ENCODE peak calls at places on chromosomes 6 and 20, in ten cellular contexts. D is stimulated activated CD8-positive, alpha-beta memory T cell treated with anti-CD3 and anti-CD28 coated beads, Interleukin-7, amount 100 ng/mL, for 4 hours; F is GM23248; Z is Calu3; Y is PC-3; V is tibial nerve; M is heart left ventricle; E is NCI-H1092 treated with DMSO at 0.1 percent for 48 hours; U is germinal center; T is NCI-H1417. J is an unnamed sample.

GRCh38 chr20:44038681-44039123 is 124.0 kb downstream of the TOX2 start:
- DNase-seq in V (no peak), F (peak), E (peak), Y (no peak), M (no peak), D (no peak), Z (no peak), U (no peak), T (peak), J (no peak)

GRCh38 chr6:96940322-96940721 is 15.8 kb downstream of the KLHL32 start:
- DNase-seq in F (peak), T (no peak), M (no peak), E (no peak), Z (no peak), D (no peak), Y (peak), V (no peak), U (no peak), J (no peak)

GRCh38 chr6:139764498-139764986 is 390.1 kb upstream of the CITED2 start:
- DNase-seq in V (no peak), E (no peak), Y (peak), F (peak), T (no peak), Z (peak), U (no peak), M (peak), D (no peak), J (no peak)

GRCh38 chr20:51382986-51383821 is 159.3 kb downstream of the NFATC2 start:
- DNase-seq in V (no peak), M (no peak), T (peak), Z (peak), D (no peak), E (peak), Y (peak), F (peak), U (no peak), J (no peak)

GRCh38 chr6:46734867-46735719 is at the start of gene PLA2G7:
- DNase-seq in Z (peak), U (peak), M (no peak), Y (peak), F (peak), T (peak), E (no peak), V (no peak), D (no peak), J (no peak)

GRCh38 chr6:89161326-89162046 is 15.6 kb downstream of the PM20D2 start:
- DNase-seq in Z (no peak), Y (no peak), D (no peak), T (no peak), E (no peak), M (no peak), V (no peak), U (no peak), F (peak), J (no peak)

GRCh38 chr6:53104916-53105315 is 39.7 kb downstream of the FBXO9 start:
- DNase-seq in T (no peak), Z (no peak), E (no peak), U (no peak), Y (no peak), F (no peak), D (no peak), V (no peak), M (no peak), J (no peak)

GRCh38 chr6:38542031-38542430 is 97.7 kb downstream of the BTBD9 start:
- DNase-seq in D (no peak), U (no peak), E (no peak), V (no peak), Y (peak), Z (no peak), T (no peak), M (no peak), F (peak), J (no peak)

GRCh38 chr6:70221715-70222236 is 81.1 kb downstream of the COL9A1 start:
- DNase-seq in V (no peak), M (no peak), Z (no peak), E (no peak), T (no peak), F (no peak), Y (no peak), D (no peak), U (no peak), J (no peak)

GRCh38 chr20:24955045-24955444 is 6.0 kb downstream of the CST7 start:
- DNase-seq in Z (no peak), E (no peak), T (no peak), F (no peak), Y (no peak), M (no peak), U (peak), D (no peak), V (no peak), J (no peak)

GRCh38 chr6:162580619-162581018 is 146.9 kb downstream of the PRKN start:
- DNase-seq in Z (no peak), D (no peak), F (no peak), T (no peak), M (no peak), V (no peak), Y (no peak), U (no peak), E (no peak), J (no peak)

GRCh38 chr6:170443151-170443662 is 109.9 kb downstream of the PSMB1 start:
- DNase-seq in D (no peak), Y (no peak), U (no peak), Z (no peak), M (no peak), T (no peak), E (no peak), F (no peak), V (no peak), J (no peak)

GRCh38 chr20:21615617-21616080 is 89.8 kb upstream of the PAX1 start:
- DNase-seq in V (no peak), D (no peak), F (peak), Y (peak), E (peak), M (peak), Z (peak), U (peak), T (peak), J (peak)

GRCh38 chr20:7358670-7359069 is 581.6 kb downstream of the HAO1 start:
- DNase-seq in U (no peak), F (no peak), T (no peak), Y (no peak), D (no peak), V (no peak), M (no peak), E (peak), Z (no peak), J (no peak)

GRCh38 chr6:125169058-125169457 is 15.5 kb downstream of the TPD52L1 start:
- DNase-seq in M (no peak), U (no peak), F (peak), T (no peak), V (no peak), E (no peak), Y (peak), D (no peak), Z (no peak), J (no peak)

GRCh38 chr6:98560418-98560817 is 274.0 kb upstream of the POU3F2 start:
- DNase-seq in E (no peak), U (no peak), T (no peak), V (no peak), Y (no peak), F (no peak), M (no peak), D (no peak), Z (no peak), J (no peak)

GRCh38 chr6:42748241-42748898 is 2.5 kb upstream of the TBCC start:
- DNase-seq in Y (no peak), T (no peak), Z (no peak), F (peak), M (no peak), U (no peak), D (no peak), E (no peak), V (no peak), J (no peak)

GRCh38 chr20:46122071-46122470 is 4.0 kb downstream of the CD40 start:
- DNase-seq in V (no peak), D (no peak), F (peak), Z (no peak), T (no peak), E (no peak), Y (peak), U (no peak), M (no peak), J (no peak)

GRCh38 chr6:76565932-76566331 is 493.5 kb upstream of the IMPG1 start:
- DNase-seq in E (no peak), V (no peak), M (no peak), U (no peak), T (no peak), F (no peak), Y (no peak), Z (no peak), D (no peak), J (no peak)

GRCh38 chr6:26215200-26216014 is 128.2 kb downstream of the HFE start:
- DNase-seq in Z (peak), E (peak), D (no peak), T (peak), F (peak), M (no peak), Y (peak), V (no peak), U (no peak), J (no peak)

GRCh38 chr6:116511424-116512131 is at the start of gene CALHM5:
- DNase-seq in Y (peak), V (peak), D (no peak), U (no peak), F (peak), E (no peak), T (no peak), Z (peak), M (peak), J (no peak)

GRCh38 chr6:79544299-79544927 is 7.2 kb upstream of the LCA5 start:
- DNase-seq in D (no peak), U (no peak), E (no peak), Z (no peak), V (no peak), T (peak), F (peak), Y (no peak), M (no peak), J (no peak)

J was measured in activated CD4-positive, CD25-positive, alpha-beta regulatory T cell treated with anti-CD3 and anti-CD28 coated beads, Interleukin-2, amount 50 U/mL, for 16 hours.